ENCODE peak calls at places on chromosome 19, in six cellular contexts. H is endothelial cell, G is T1000, N is T-helper 2 cell, Y is MV-4-11, T is hippocampal formation. Q is an unnamed sample.

GRCh38 chr19:6947745-6948144 is 60.4 kb downstream of the ADGRE1 start:
- DNase-seq in T (no peak), N (no peak), Y (peak), G (no peak), H (no peak), Q (no peak)

GRCh38 chr19:1074512-1075283 is 7.7 kb downstream of the ARHGAP45 start:
- DNase-seq in T (peak), N (peak), Y (peak), G (peak), H (no peak), Q (no peak)

GRCh38 chr19:2084993-2085720 is 11.0 kb downstream of the MOB3A start:
- DNase-seq in H (peak), G (no peak), Y (peak), N (peak), T (peak), Q (no peak)

GRCh38 chr19:44552324-44552723 is 22.8 kb upstream of the CEACAM20 start:
- DNase-seq in H (peak), Y (peak), G (no peak), N (no peak), T (no peak), Q (peak)

GRCh38 chr19:42512743-42513304 is 15.5 kb downstream of the CEACAM1 start:
- DNase-seq in N (no peak), H (no peak), G (no peak), Y (no peak), T (no peak), Q (no peak)

GRCh38 chr19:48994035-48994386 is 324 bp downstream of the RUVBL2 start:
- DNase-seq in G (no peak), N (no peak), H (no peak), T (no peak), Y (no peak), Q (no peak)

GRCh38 chr19:9735986-9736385 is 32.6 kb downstream of the ZNF846 start:
- DNase-seq in N (no peak), T (no peak), G (no peak), H (no peak), Y (no peak), Q (no peak)

GRCh38 chr19:2210206-2210605 is 25.9 kb downstream of the PLEKHJ1 start:
- DNase-seq in H (no peak), N (no peak), Y (no peak), T (no peak), G (no peak), Q (no peak)

GRCh38 chr19:13629687-13630357 is 123.5 kb upstream of the CACNA1A start:
- DNase-seq in H (no peak), T (no peak), N (no peak), G (peak), Y (peak), Q (no peak)

GRCh38 chr19:4174212-4174894 is 8.0 kb downstream of the SIRT6 start:
- DNase-seq in H (no peak), N (no peak), Y (no peak), T (no peak), G (no peak), Q (no peak)

GRCh38 chr19:48938256-48938655 is 4.8 kb downstream of the DHDH start:
- DNase-seq in N (no peak), T (no peak), Y (no peak), G (no peak), H (no peak), Q (no peak)

GRCh38 chr19:1001538-1002166 is 1.4 kb downstream of the GRIN3B start:
- DNase-seq in G (peak), T (no peak), H (peak), N (peak), Y (peak), Q (peak)

GRCh38 chr19:1812426-1813196 is 535 bp upstream of the ATP8B3 start:
- DNase-seq in H (peak), T (peak), G (peak), N (peak), Y (peak), Q (peak)

GRCh38 chr19:7910321-7911161 is 4.1 kb upstream of the TGFBR3L start:
- DNase-seq in G (no peak), T (no peak), N (no peak), Y (no peak), H (no peak), Q (no peak)

GRCh38 chr19:53982611-53983010 is 8.8 kb upstream of the CACNG6 start:
- DNase-seq in H (no peak), T (no peak), G (no peak), Y (no peak), N (no peak), Q (peak)

GRCh38 chr19:40244596-40244995 is 18.1 kb upstream of the CCNP start:
- DNase-seq in G (no peak), Y (no peak), H (no peak), T (no peak), N (no peak), Q (no peak)

GRCh38 chr19:17687141-17687856 is 855 bp downstream of the UNC13A start:
- DNase-seq in N (no peak), Y (no peak), H (no peak), G (no peak), T (no peak), Q (no peak)

GRCh38 chr19:35408284-35409171 is 37.7 kb downstream of the GPR42 start:
- DNase-seq in T (no peak), Y (no peak), H (no peak), N (no peak), G (no peak), Q (no peak)

GRCh38 chr19:33221641-33222040 is 4.0 kb downstream of the SLC7A10 start:
- DNase-seq in H (no peak), Y (no peak), T (no peak), G (no peak), N (no peak), Q (no peak)

GRCh38 chr19:7970716-7971448 is 27.4 kb upstream of the TIMM44 start:
- DNase-seq in Y (peak), H (peak), G (no peak), T (no peak), N (no peak), Q (no peak)

GRCh38 chr19:39335168-39335567 is 675 bp downstream of the GMFG start:
- DNase-seq in N (no peak), Y (peak), G (no peak), H (no peak), T (no peak), Q (no peak)

GRCh38 chr19:33124207-33125098 is 7.5 kb upstream of the WDR88 start:
- DNase-seq in H (no peak), T (no peak), Y (no peak), N (no peak), G (no peak), Q (no peak)

GRCh38 chr19:55372316-55373081 is 2.2 kb upstream of the IL11 start:
- DNase-seq in H (no peak), G (peak), T (no peak), Y (no peak), N (no peak), Q (no peak)

GRCh38 chr19:49427855-49428546 is 2.8 kb downstream of the GFY start:
- DNase-seq in T (no peak), H (no peak), N (no peak), G (no peak), Y (no peak), Q (no peak)

GRCh38 chr19:43575955-43576451 is 402 bp downstream of the PINLYP start:
- DNase-seq in T (no peak), H (no peak), G (no peak), N (no peak), Y (peak), Q (peak)

GRCh38 chr19:14361824-14362223 is 19.4 kb upstream of the ADGRE5 start:
- DNase-seq in H (no peak), T (no peak), G (no peak), N (no peak), Y (peak), Q (no peak)

GRCh38 chr19:47275866-47276461 is 1.3 kb downstream of the INAFM1 start:
- DNase-seq in N (no peak), G (no peak), Y (no peak), H (no peak), T (no peak), Q (no peak)

GRCh38 chr19:34134190-34135032 is 37.9 kb upstream of the LSM14A start:
- DNase-seq in H (peak), T (peak), G (peak), Y (peak), N (peak), Q (peak)

GRCh38 chr19:40604647-40605200 is 3.6 kb downstream of the LTBP4 start:
- DNase-seq in Y (no peak), N (no peak), H (no peak), T (no peak), G (no peak), Q (no peak)

GRCh38 chr19:3985643-3986259 is 488 bp upstream of the EEF2 start:
- DNase-seq in Y (no peak), N (no peak), H (no peak), T (no peak), G (no peak), Q (no peak)

GRCh38 chr19:57746580-57747471 is at the start of gene ZNF776:
- DNase-seq in H (peak), N (peak), Y (peak), G (peak), T (peak), Q (peak)

GRCh38 chr19:4071610-4072009 is 4.9 kb upstream of the ZBTB7A start:
- DNase-seq in Y (no peak), N (no peak), H (no peak), G (no peak), T (no peak), Q (no peak)

GRCh38 chr19:39167461-39168257 is 29.1 kb upstream of the NCCRP1 start:
- DNase-seq in N (no peak), G (no peak), Y (no peak), H (no peak), T (no peak), Q (no peak)

GRCh38 chr19:18999896-19000620 is 33.3 kb downstream of the SUGP2 start:
- DNase-seq in Y (no peak), N (no peak), T (no peak), H (peak), G (no peak), Q (no peak)

GRCh38 chr19:39765091-39766076 is 13.3 kb upstream of the LEUTX start:
- DNase-seq in Y (peak), H (peak), T (no peak), N (peak), G (no peak), Q (no peak)

GRCh38 chr19:48511800-48512503 is at the start of gene LMTK3:
- DNase-seq in T (peak), N (peak), Y (no peak), G (peak), H (no peak), Q (peak)

GRCh38 chr19:10452726-10453620 is 32.6 kb downstream of the PDE4A start:
- DNase-seq in T (no peak), N (no peak), Y (no peak), H (no peak), G (no peak), Q (no peak)

GRCh38 chr19:8702350-8702749 is 3.8 kb upstream of the ACTL9 start:
- DNase-seq in N (no peak), T (no peak), G (no peak), H (no peak), Y (peak), Q (no peak)

Q was measured in NCI-H1930.